ENCODE peak calls at places on chromosomes 13 and 19, in five cellular contexts. One of them, this sample, is unnamed.

GRCh38 chr13:110557610-110558305 is 3.8 kb downstream of the RAB20 start:
- DNase-seq in CD8-positive, alpha-beta memory T cell: no peak
- DNase-seq in NCI-H345: no peak
- DNase-seq in GM23338: no peak
- DNase-seq in H7: no peak
- DNase-seq in this sample: no peak

GRCh38 chr13:109568273-109568900 is 218.0 kb downstream of the IRS2 start:
- DNase-seq in H7: no peak
- DNase-seq in CD8-positive, alpha-beta memory T cell: no peak
- DNase-seq in GM23338: no peak
- DNase-seq in NCI-H345: no peak
- DNase-seq in this sample: no peak

GRCh38 chr19:53989600-53990533 is 1.6 kb upstream of the CACNG6 start:
- DNase-seq in GM23338: peak
- DNase-seq in CD8-positive, alpha-beta memory T cell: no peak
- DNase-seq in NCI-H345: no peak
- DNase-seq in H7: peak
- DNase-seq in this sample: no peak

GRCh38 chr19:4439243-4439642 is 18.4 kb downstream of the UBXN6 start:
- DNase-seq in H7: no peak
- DNase-seq in NCI-H345: no peak
- DNase-seq in GM23338: no peak
- DNase-seq in CD8-positive, alpha-beta memory T cell: no peak
- DNase-seq in this sample: no peak

GRCh38 chr13:59211636-59212035 is 952.1 kb downstream of the DIAPH3 start:
- DNase-seq in H7: no peak
- DNase-seq in CD8-positive, alpha-beta memory T cell: no peak
- DNase-seq in NCI-H345: no peak
- DNase-seq in GM23338: peak
- DNase-seq in this sample: no peak

GRCh38 chr19:31317542-31317941 is 31.7 kb downstream of the TSHZ3 start:
- DNase-seq in H7: no peak
- DNase-seq in CD8-positive, alpha-beta memory T cell: no peak
- DNase-seq in NCI-H345: no peak
- DNase-seq in GM23338: peak
- DNase-seq in this sample: no peak

GRCh38 chr19:10763828-10764339 is 46.0 kb downstream of the DNM2 start:
- DNase-seq in H7: no peak
- DNase-seq in GM23338: no peak
- DNase-seq in CD8-positive, alpha-beta memory T cell: no peak
- DNase-seq in NCI-H345: no peak
- DNase-seq in this sample: no peak

GRCh38 chr19:37361994-37362393 is 8.9 kb upstream of the ZNF527 start:
- DNase-seq in NCI-H345: no peak
- DNase-seq in H7: no peak
- DNase-seq in CD8-positive, alpha-beta memory T cell: no peak
- DNase-seq in GM23338: no peak
- DNase-seq in this sample: peak

GRCh38 chr19:35585844-35586243 is at the start of gene PMIS2:
- DNase-seq in H7: peak
- DNase-seq in GM23338: peak
- DNase-seq in CD8-positive, alpha-beta memory T cell: no peak
- DNase-seq in NCI-H345: no peak
- DNase-seq in this sample: no peak

GRCh38 chr19:33819496-33819874 is 22.8 kb downstream of the KCTD15 start:
- DNase-seq in H7: peak
- DNase-seq in NCI-H345: no peak
- DNase-seq in GM23338: peak
- DNase-seq in CD8-positive, alpha-beta memory T cell: no peak
- DNase-seq in this sample: no peak

GRCh38 chr19:19615086-19615485 is 3.4 kb downstream of the PBX4 start:
- DNase-seq in CD8-positive, alpha-beta memory T cell: peak
- DNase-seq in H7: no peak
- DNase-seq in GM23338: no peak
- DNase-seq in NCI-H345: no peak
- DNase-seq in this sample: no peak

GRCh38 chr19:17052439-17052838 is 22.8 kb downstream of the HAUS8 start:
- DNase-seq in H7: peak
- DNase-seq in GM23338: peak
- DNase-seq in CD8-positive, alpha-beta memory T cell: no peak
- DNase-seq in NCI-H345: no peak
- DNase-seq in this sample: peak

GRCh38 chr19:4172861-4173473 is 9.4 kb downstream of the SIRT6 start:
- DNase-seq in CD8-positive, alpha-beta memory T cell: peak
- DNase-seq in H7: peak
- DNase-seq in GM23338: peak
- DNase-seq in NCI-H345: no peak
- DNase-seq in this sample: peak

GRCh38 chr13:80572867-80573266 is 231.9 kb upstream of the SPRY2 start:
- DNase-seq in H7: no peak
- DNase-seq in CD8-positive, alpha-beta memory T cell: no peak
- DNase-seq in NCI-H345: no peak
- DNase-seq in GM23338: no peak
- DNase-seq in this sample: no peak

GRCh38 chr13:41403983-41404382 is 53.4 kb upstream of the RGCC start:
- DNase-seq in GM23338: no peak
- DNase-seq in H7: no peak
- DNase-seq in CD8-positive, alpha-beta memory T cell: no peak
- DNase-seq in NCI-H345: no peak
- DNase-seq in this sample: no peak

GRCh38 chr13:110126391-110126961 is 180.5 kb downstream of the COL4A1 start:
- DNase-seq in GM23338: peak
- DNase-seq in NCI-H345: peak
- DNase-seq in CD8-positive, alpha-beta memory T cell: no peak
- DNase-seq in H7: peak
- DNase-seq in this sample: peak

GRCh38 chr13:35472308-35473008 is 4.0 kb downstream of the MAB21L1 start:
- DNase-seq in NCI-H345: no peak
- DNase-seq in CD8-positive, alpha-beta memory T cell: no peak
- DNase-seq in H7: peak
- DNase-seq in GM23338: peak
- DNase-seq in this sample: no peak

GRCh38 chr19:29001006-29001921 is 211.7 kb downstream of the UQCRFS1 start:
- DNase-seq in GM23338: no peak
- DNase-seq in H7: no peak
- DNase-seq in NCI-H345: no peak
- DNase-seq in CD8-positive, alpha-beta memory T cell: no peak
- DNase-seq in this sample: no peak

GRCh38 chr19:32223595-32224370 is 121.6 kb upstream of the ZNF507 start:
- DNase-seq in NCI-H345: no peak
- DNase-seq in GM23338: peak
- DNase-seq in H7: peak
- DNase-seq in CD8-positive, alpha-beta memory T cell: no peak
- DNase-seq in this sample: no peak

GRCh38 chr13:22848539-22849052 is 332.2 kb upstream of the SGCG start:
- DNase-seq in NCI-H345: no peak
- DNase-seq in H7: peak
- DNase-seq in CD8-positive, alpha-beta memory T cell: no peak
- DNase-seq in GM23338: peak
- DNase-seq in this sample: no peak

GRCh38 chr19:1251503-1252220 is 3.3 kb downstream of the MIDN start:
- DNase-seq in H7: peak
- DNase-seq in NCI-H345: no peak
- DNase-seq in CD8-positive, alpha-beta memory T cell: peak
- DNase-seq in GM23338: no peak
- DNase-seq in this sample: no peak

GRCh38 chr13:40648040-40648439 is 18.4 kb downstream of the FOXO1 start:
- DNase-seq in GM23338: no peak
- DNase-seq in NCI-H345: no peak
- DNase-seq in H7: no peak
- DNase-seq in CD8-positive, alpha-beta memory T cell: no peak
- DNase-seq in this sample: no peak

GRCh38 chr19:55241143-55241934 is 12.8 kb upstream of the TMEM86B start:
- DNase-seq in CD8-positive, alpha-beta memory T cell: no peak
- DNase-seq in H7: no peak
- DNase-seq in GM23338: no peak
- DNase-seq in NCI-H345: no peak
- DNase-seq in this sample: no peak

GRCh38 chr13:48797127-48797526 is 143.4 kb downstream of the CYSLTR2 start:
- DNase-seq in CD8-positive, alpha-beta memory T cell: no peak
- DNase-seq in NCI-H345: no peak
- DNase-seq in GM23338: no peak
- DNase-seq in H7: no peak
- DNase-seq in this sample: no peak

GRCh38 chr19:33797821-33798633 is 1.4 kb downstream of the KCTD15 start:
- DNase-seq in NCI-H345: no peak
- DNase-seq in CD8-positive, alpha-beta memory T cell: no peak
- DNase-seq in GM23338: peak
- DNase-seq in H7: peak
- DNase-seq in this sample: no peak

This sample was measured in stromal cell of bone marrow.